ENCODE peak calls at places on chromosomes 4 and X, in nine cellular contexts. G is cardiac muscle cell, J is mammary epithelial cell, L is PC-3, M is SHP77, B is A549, V is SJCRH30, Z is fibroblast of gingiva, W is D341Med. P is an unnamed sample.

GRCh38 chr4:161172396-161173026 is 991.3 kb downstream of the FSTL5 start:
- DNase-seq in J (no peak), B (no peak), W (no peak), G (no peak), V (no peak), L (no peak), M (no peak), Z (no peak), P (no peak)

GRCh38 chrX:154363706-154364439 is 10.6 kb downstream of the FLNA start:
- DNase-seq in M (no peak), B (no peak), V (no peak), Z (no peak), W (no peak), L (no peak), J (no peak), G (no peak), P (no peak)

GRCh38 chr4:89111833-89112563 is 665 bp downstream of the TIGD2 start:
- DNase-seq in J (peak), W (no peak), B (peak), G (peak), V (peak), L (peak), M (no peak), Z (peak), P (peak)

GRCh38 chrX:13050151-13050550 is 5.7 kb upstream of the FAM9C start:
- DNase-seq in Z (no peak), B (no peak), M (no peak), G (no peak), J (no peak), W (no peak), L (no peak), V (no peak), P (no peak)

GRCh38 chr4:152983774-152984411 is 47.8 kb downstream of the FHDC1 start:
- DNase-seq in M (no peak), W (no peak), V (no peak), B (no peak), J (peak), G (no peak), Z (no peak), L (peak), P (no peak)

GRCh38 chr4:48081196-48081595 is 52.9 kb downstream of the TXK start:
- DNase-seq in V (no peak), L (peak), W (no peak), B (no peak), M (no peak), J (no peak), G (no peak), Z (no peak), P (no peak)

GRCh38 chr4:147289181-147289580 is 191.7 kb upstream of the EDNRA start:
- DNase-seq in M (no peak), G (no peak), Z (peak), L (no peak), B (no peak), J (peak), V (no peak), W (no peak), P (no peak)

GRCh38 chr4:183354213-183354612 is 32.0 kb upstream of the CLDN24 start:
- DNase-seq in W (no peak), L (peak), G (no peak), J (peak), B (no peak), Z (no peak), M (no peak), V (no peak), P (no peak)

GRCh38 chr4:165175879-165176278 is 31.5 kb upstream of the KLHL2 start:
- DNase-seq in V (peak), Z (no peak), B (no peak), G (no peak), W (no peak), L (no peak), M (no peak), J (no peak), P (no peak)

GRCh38 chr4:566508-567295 is 9.4 kb downstream of the TMEM271 start:
- DNase-seq in L (no peak), Z (no peak), M (no peak), V (no peak), W (peak), J (no peak), G (no peak), B (peak), P (no peak)

GRCh38 chr4:75733369-75733768 is 9.0 kb downstream of the USO1 start:
- DNase-seq in G (no peak), Z (peak), V (no peak), J (no peak), M (no peak), L (no peak), B (no peak), W (no peak), P (no peak)

GRCh38 chr4:108336076-108336475 is 167.3 kb upstream of the LEF1 start:
- DNase-seq in W (no peak), J (peak), V (no peak), B (no peak), Z (no peak), M (no peak), L (no peak), G (no peak), P (no peak)

GRCh38 chrX:48848847-48849246 is 13.4 kb upstream of the PCSK1N start:
- DNase-seq in G (no peak), V (no peak), W (no peak), Z (no peak), J (no peak), B (no peak), L (no peak), M (no peak), P (no peak)

GRCh38 chr4:4859799-4860380 is 425 bp downstream of the MSX1 start:
- DNase-seq in J (no peak), M (no peak), V (peak), B (no peak), G (peak), W (peak), L (no peak), Z (no peak), P (peak)

GRCh38 chr4:182584016-182584415 is 333.2 kb downstream of the DCTD start:
- DNase-seq in B (no peak), G (no peak), M (no peak), L (no peak), V (no peak), J (no peak), W (no peak), Z (no peak), P (no peak)

GRCh38 chr4:26452565-26453531 is 37.4 kb downstream of the CCKAR start:
- DNase-seq in J (no peak), M (no peak), W (no peak), B (no peak), L (no peak), V (peak), G (no peak), Z (no peak), P (no peak)

GRCh38 chr4:158051401-158052235 is 121.2 kb downstream of the GASK1B start:
- DNase-seq in J (peak), Z (peak), L (no peak), B (no peak), V (peak), W (no peak), G (no peak), M (no peak), P (no peak)

GRCh38 chrX:69285401-69285871 is 120.2 kb upstream of the PJA1 start:
- DNase-seq in B (no peak), J (no peak), M (no peak), Z (no peak), V (peak), L (no peak), G (no peak), W (no peak), P (no peak)

GRCh38 chr4:37661643-37662221 is 24.4 kb downstream of the RELL1 start:
- DNase-seq in G (no peak), V (peak), M (no peak), J (no peak), Z (peak), L (no peak), B (no peak), W (no peak), P (no peak)

GRCh38 chr4:48746608-48747374 is 33.3 kb downstream of the FRYL start:
- DNase-seq in Z (no peak), G (no peak), W (no peak), M (no peak), V (no peak), B (no peak), L (no peak), J (peak), P (no peak)

GRCh38 chrX:124263743-124264142 is 68.7 kb upstream of the TEX13D start:
- DNase-seq in M (no peak), W (no peak), J (peak), V (no peak), L (peak), G (no peak), B (no peak), Z (no peak), P (no peak)

GRCh38 chr4:76750716-76751115 is 147.2 kb downstream of the SOWAHB start:
- DNase-seq in G (no peak), B (no peak), J (no peak), M (no peak), V (no peak), Z (no peak), W (no peak), L (no peak), P (no peak)

GRCh38 chr4:71807469-71807868 is 23.6 kb upstream of the GC start:
- DNase-seq in V (no peak), B (no peak), L (no peak), J (no peak), G (no peak), M (no peak), W (no peak), Z (no peak), P (no peak)